ENCODE peak calls at places on chromosome 11, in six cellular contexts. H, W, N, I, K and Q are unnamed samples.

GRCh38 chr11:13073119-13073981 is 64.2 kb downstream of the RASSF10 start:
- DNase-seq in H (peak; percentile 10), W (no peak), N (no peak), I (peak; percentile 91), K (peak; percentile 73), Q (peak; percentile 69)

GRCh38 chr11:22725079-22725478 is 58.7 kb downstream of the GAS2 start:
- DNase-seq in H (peak; percentile 3), W (no peak), N (no peak), I (no peak), K (no peak), Q (no peak)

GRCh38 chr11:281486-282161 is 3.4 kb downstream of the NLRP6 start:
- DNase-seq in H (no peak), W (no peak), N (no peak), I (no peak), K (no peak), Q (no peak)

GRCh38 chr11:34332524-34332923 is 25.3 kb downstream of the ABTB2 start:
- DNase-seq in H (no peak), W (no peak), N (no peak), I (no peak), K (no peak), Q (no peak)

GRCh38 chr11:64900263-64900678 is 16.7 kb downstream of the ATG2A start:
- DNase-seq in H (no peak), W (no peak), N (no peak), I (peak; percentile 46), K (no peak), Q (no peak)

GRCh38 chr11:7796842-7797241 is at the start of gene OR5P2:
- DNase-seq in H (no peak), W (no peak), N (no peak), I (no peak), K (no peak), Q (no peak)

GRCh38 chr11:130732476-130732875 is 183.8 kb downstream of the SNX19 start:
- DNase-seq in H (no peak), W (no peak), N (no peak), I (no peak), K (peak; percentile 42), Q (no peak)

GRCh38 chr11:112963368-112963955 is 2.2 kb downstream of the NCAM1 start:
- DNase-seq in H (no peak), W (peak; percentile 14), N (no peak), I (no peak), K (no peak), Q (no peak)

GRCh38 chr11:27204527-27204926 is 158.5 kb downstream of the CCDC34 start:
- DNase-seq in H (peak; percentile 28), W (no peak), N (no peak), I (peak; percentile 60), K (no peak), Q (peak; percentile 41)

GRCh38 chr11:117950999-117951961 is 22.1 kb upstream of the TMPRSS13 start:
- DNase-seq in H (no peak), W (no peak), N (no peak), I (no peak), K (no peak), Q (no peak)

GRCh38 chr11:100942016-100942415 is 187.6 kb downstream of the PGR start:
- DNase-seq in H (peak; percentile 48), W (peak; percentile 18), N (no peak), I (no peak), K (peak; percentile 42), Q (peak; percentile 24)

GRCh38 chr11:108199446-108200321 is 22.8 kb downstream of the NPAT start:
- DNase-seq in H (peak; percentile 76), W (no peak), N (no peak), I (no peak), K (peak; percentile 30), Q (no peak)

GRCh38 chr11:100719809-100720221 is 32.7 kb downstream of the ARHGAP42 start:
- DNase-seq in H (peak; percentile 95), W (peak; percentile 48), N (peak; percentile 13), I (peak; percentile 72), K (peak; percentile 90), Q (peak; percentile 81)

GRCh38 chr11:122851366-122852011 is 13.2 kb downstream of the CRTAM start:
- DNase-seq in H (no peak), W (no peak), N (no peak), I (no peak), K (no peak), Q (no peak)

GRCh38 chr11:76790251-76790650 is 7.1 kb downstream of the TSKU start:
- DNase-seq in H (no peak), W (no peak), N (no peak), I (no peak), K (no peak), Q (no peak)

GRCh38 chr11:100639140-100639539 is 47.9 kb upstream of the ARHGAP42 start:
- DNase-seq in H (peak; percentile 37), W (no peak), N (no peak), I (peak; percentile 11), K (peak; percentile 64), Q (no peak)

DNA sequence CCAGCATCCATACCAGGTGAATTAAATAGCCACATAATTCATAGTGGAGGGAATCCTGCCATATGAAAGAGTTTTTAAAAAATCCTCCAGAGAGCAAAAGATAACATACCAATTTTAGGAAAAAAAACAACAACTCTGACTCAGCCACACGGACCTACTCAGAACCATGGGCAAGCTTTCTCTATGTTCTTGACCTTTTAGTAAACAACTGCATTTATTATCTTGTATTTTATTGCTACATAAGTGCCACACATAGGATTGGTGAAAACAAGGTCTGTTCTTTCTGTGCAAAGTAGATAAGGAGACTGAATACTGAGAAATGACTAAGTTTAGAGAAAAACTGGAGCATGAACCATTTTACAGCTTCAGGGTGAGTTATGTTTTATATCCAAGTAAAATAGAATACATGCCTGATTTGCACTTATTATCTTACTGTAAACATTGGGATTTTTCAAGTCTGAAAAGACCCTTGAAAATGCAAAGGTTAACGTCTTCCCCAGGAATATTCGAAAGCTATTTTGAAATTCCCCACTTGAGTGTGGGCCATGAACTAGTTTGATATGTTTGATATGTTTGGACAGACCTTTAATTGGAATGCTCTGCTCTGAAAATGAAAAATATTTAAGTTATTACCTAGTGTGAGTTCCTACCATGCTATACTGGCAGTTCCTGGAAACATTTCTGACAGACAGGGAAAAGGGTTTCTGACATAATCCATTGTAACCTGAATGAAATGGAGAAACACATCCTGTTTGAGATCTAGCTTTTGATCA is 89.5 kb upstream of the DDI1 start:
- DNase-seq in H (peak; percentile 75), W (no peak), N (no peak), I (no peak), K (no peak), Q (peak; percentile 38)
- TF ChIP-seq CTCF in H (no peak), W (no peak), N (no peak), I (no peak), K (no peak), Q (no peak)

GRCh38 chr11:28619870-28620540 is 511.8 kb downstream of the METTL15 start:
- DNase-seq in H (peak; percentile 12), W (no peak), N (no peak), I (peak; percentile 24), K (peak; percentile 63), Q (peak; percentile 51)
- H3K4me3 ChIP-seq in H (no peak overlapping the region), W (no peak overlapping the region), N (no peak overlapping the region), I (no peak overlapping the region), K (no peak overlapping the region), Q (no peak overlapping the region)

GRCh38 chr11:66311470-66311964 is 5.3 kb downstream of the CD248 start:
- DNase-seq in H (no peak), W (no peak), N (no peak), I (no peak), K (no peak), Q (no peak)
- TF ChIP-seq CTCF in H (peak; percentile 95), W (no peak), N (peak; percentile 78), I (no peak), K (no peak), Q (no peak)

DNA sequence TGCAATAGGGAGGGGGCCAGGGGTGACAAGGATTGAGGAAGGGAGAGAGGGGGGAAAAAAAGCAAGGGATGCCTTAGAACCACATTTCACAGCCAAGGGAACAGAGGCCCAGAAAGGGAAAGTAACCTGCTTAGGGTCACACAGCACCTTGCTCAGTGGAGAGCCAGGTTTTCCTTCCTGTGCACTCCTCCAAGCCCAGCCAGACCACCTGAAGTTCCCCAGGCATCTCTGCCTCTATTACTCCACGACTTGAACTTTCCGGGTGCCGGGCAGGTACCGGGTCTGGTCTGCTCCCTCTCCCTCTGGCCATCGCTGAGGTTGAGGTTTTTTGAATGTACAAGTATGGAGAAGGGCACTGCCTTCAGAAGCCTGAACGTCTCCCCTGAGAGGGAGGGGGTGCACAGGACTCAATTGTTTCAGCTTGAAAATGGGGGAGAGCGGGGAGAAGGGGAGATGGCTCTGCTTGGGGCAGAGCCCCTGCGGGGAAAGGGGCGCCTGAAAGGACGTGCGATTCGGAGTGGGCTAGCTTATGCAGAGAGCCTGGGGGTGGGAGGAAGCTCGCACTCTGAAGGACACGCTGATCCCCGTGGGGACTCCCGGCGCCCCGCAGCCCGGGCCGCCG is 516 bp upstream of the SERPINH1 start:
- DNase-seq in H (no peak), W (no peak), N (no peak), I (no peak), K (no peak), Q (no peak)
- H3K4me3 ChIP-seq in H (peak overlapping the region; percentile 98), W (peak overlapping the region; percentile 99), N (peak overlapping the region; percentile 89), I (peak overlapping the region; percentile 90), K (peak overlapping the region; percentile 94), Q (peak overlapping the region; percentile 81)

DNA sequence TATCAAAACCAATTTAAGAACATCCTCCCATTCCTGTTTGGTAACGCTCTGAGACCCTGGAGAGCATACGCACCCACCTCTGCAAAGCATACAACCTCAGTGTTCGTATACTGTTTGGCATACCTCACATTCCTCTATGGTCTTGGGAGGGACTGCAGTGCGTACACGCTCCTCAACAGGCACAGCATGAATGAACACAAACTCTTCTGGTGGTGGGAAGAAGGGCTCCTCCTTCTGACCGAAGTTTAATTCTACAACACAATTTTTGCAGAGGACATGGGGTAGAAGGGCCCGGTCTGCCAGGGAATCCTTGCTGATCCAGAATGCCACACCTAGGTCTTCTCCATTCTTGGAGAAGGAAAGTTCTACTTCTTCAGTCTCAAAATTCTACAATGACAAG is 5.3 kb downstream of the HNRNPUL2 start:
- DNase-seq in H (peak; percentile 55), W (no peak), N (no peak), I (peak; percentile 68), K (peak; percentile 34), Q (no peak)
- TF ChIP-seq CTCF in H (no peak), W (no peak), N (no peak), I (no peak), K (peak; percentile 29), Q (no peak)

DNA sequence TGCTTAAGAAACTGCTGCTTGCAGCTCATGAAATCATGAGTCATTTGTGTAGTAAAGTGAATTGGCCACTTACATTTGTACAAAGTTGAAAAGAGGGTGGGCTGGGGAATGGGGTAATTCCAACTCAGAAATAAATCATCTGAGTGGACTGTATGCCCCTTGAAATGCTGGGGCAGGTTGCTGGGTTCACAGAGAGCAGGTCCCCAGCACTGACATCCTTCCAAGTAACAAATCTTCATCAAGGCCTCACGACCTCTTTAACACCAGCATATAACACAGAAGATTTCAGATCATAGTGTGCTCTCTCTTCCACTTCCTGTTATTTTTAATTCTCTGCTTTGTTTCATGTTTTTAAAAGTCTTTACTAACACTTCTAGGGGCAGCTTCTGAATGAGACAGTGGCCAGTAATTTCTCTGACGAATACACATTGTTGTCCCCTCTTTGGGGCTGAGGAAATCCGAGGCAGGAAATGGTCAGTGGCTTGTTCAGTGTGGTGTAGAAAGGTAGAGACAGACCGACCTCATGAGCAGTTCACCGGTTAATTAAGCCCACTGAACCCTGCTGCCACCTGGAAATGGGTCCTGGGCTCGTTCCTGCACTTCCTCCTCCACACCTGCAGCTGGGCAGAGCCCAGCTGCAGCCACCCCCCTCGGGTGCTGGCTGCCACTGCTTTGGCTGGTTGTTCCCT is 127.8 kb downstream of the MAML2 start:
- DNase-seq in H (peak; percentile 57), W (no peak), N (no peak), I (peak; percentile 18), K (peak; percentile 46), Q (peak; percentile 59)
- H3K4me3 ChIP-seq in H (no peak overlapping the region), W (no peak overlapping the region), N (no peak overlapping the region), I (no peak overlapping the region), K (no peak overlapping the region), Q (no peak overlapping the region)